ENCODE peak calls at places on chromosomes 2 and 18, in six cellular contexts. One of them, this sample, is unnamed.

GRCh38 chr18:60538891-60539290 is 166.3 kb upstream of the MC4R start:
- DNase-seq in HCT116: no peak
- DNase-seq in neural progenitor cell: no peak
- DNase-seq in GM23338: no peak
- DNase-seq in hepatocyte: no peak
- DNase-seq in PC-3: no peak
- DNase-seq in this sample: no peak

GRCh38 chr2:241112592-241112991 is 10.5 kb upstream of the MTERF4 start:
- DNase-seq in HCT116: no peak
- DNase-seq in neural progenitor cell: no peak
- DNase-seq in GM23338: no peak
- DNase-seq in hepatocyte: no peak
- DNase-seq in PC-3: no peak
- DNase-seq in this sample: no peak

GRCh38 chr2:226130192-226130591 is 669.4 kb downstream of the IRS1 start:
- DNase-seq in HCT116: no peak
- DNase-seq in neural progenitor cell: peak; percentile 36
- DNase-seq in GM23338: peak; percentile 24
- DNase-seq in hepatocyte: peak; percentile 12
- DNase-seq in PC-3: peak; percentile 22
- DNase-seq in this sample: no peak

GRCh38 chr18:63111549-63112402 is 207.8 kb downstream of the BCL2 start:
- DNase-seq in HCT116: no peak
- DNase-seq in neural progenitor cell: no peak
- DNase-seq in GM23338: no peak
- DNase-seq in hepatocyte: no peak
- DNase-seq in PC-3: no peak
- DNase-seq in this sample: peak; percentile 1

GRCh38 chr18:63586431-63586830 is 712 bp upstream of the SERPINB13 start:
- DNase-seq in HCT116: no peak
- DNase-seq in neural progenitor cell: no peak
- DNase-seq in GM23338: no peak
- DNase-seq in hepatocyte: no peak
- DNase-seq in PC-3: no peak
- DNase-seq in this sample: no peak

GRCh38 chr18:34871435-34871834 is 161.3 kb downstream of the DTNA start:
- DNase-seq in HCT116: no peak
- DNase-seq in neural progenitor cell: no peak
- DNase-seq in GM23338: no peak
- DNase-seq in hepatocyte: no peak
- DNase-seq in PC-3: no peak
- DNase-seq in this sample: no peak

GRCh38 chr2:84132371-84132770 is 326.7 kb downstream of the SUCLG1 start:
- DNase-seq in HCT116: no peak
- DNase-seq in neural progenitor cell: no peak
- DNase-seq in GM23338: no peak
- DNase-seq in hepatocyte: no peak
- DNase-seq in PC-3: no peak
- DNase-seq in this sample: no peak

GRCh38 chr2:25936889-25937545 is 45.3 kb downstream of the KIF3C start:
- DNase-seq in HCT116: no peak
- DNase-seq in neural progenitor cell: no peak
- DNase-seq in GM23338: no peak
- DNase-seq in hepatocyte: peak; percentile 20
- DNase-seq in PC-3: no peak
- DNase-seq in this sample: no peak

GRCh38 chr2:60602388-60602787 is 48.9 kb upstream of the BCL11A start:
- DNase-seq in HCT116: no peak
- DNase-seq in neural progenitor cell: no peak
- DNase-seq in GM23338: no peak
- DNase-seq in hepatocyte: no peak
- DNase-seq in PC-3: no peak
- DNase-seq in this sample: peak; percentile 75

GRCh38 chr2:421406-421805 is 133.5 kb upstream of the ALKAL2 start:
- DNase-seq in HCT116: no peak
- DNase-seq in neural progenitor cell: no peak
- DNase-seq in GM23338: no peak
- DNase-seq in hepatocyte: no peak
- DNase-seq in PC-3: no peak
- DNase-seq in this sample: no peak

GRCh38 chr2:36441816-36442215 is 86.2 kb downstream of the CRIM1 start:
- DNase-seq in HCT116: no peak
- DNase-seq in neural progenitor cell: no peak
- DNase-seq in GM23338: no peak
- DNase-seq in hepatocyte: no peak
- DNase-seq in PC-3: peak; percentile 21
- DNase-seq in this sample: no peak

GRCh38 chr2:99572380-99572779 is 82.6 kb upstream of the REV1 start:
- DNase-seq in HCT116: no peak
- DNase-seq in neural progenitor cell: peak; percentile 71
- DNase-seq in GM23338: peak; percentile 11
- DNase-seq in hepatocyte: no peak
- DNase-seq in PC-3: peak; percentile 18
- DNase-seq in this sample: no peak

GRCh38 chr2:162067596-162067995 is 6.4 kb downstream of the DPP4 start:
- DNase-seq in HCT116: no peak
- DNase-seq in neural progenitor cell: no peak
- DNase-seq in GM23338: no peak
- DNase-seq in hepatocyte: no peak
- DNase-seq in PC-3: peak; percentile 54
- DNase-seq in this sample: no peak

GRCh38 chr2:227871375-227871788 is at the start of gene DAW1:
- DNase-seq in HCT116: no peak
- DNase-seq in neural progenitor cell: no peak
- DNase-seq in GM23338: peak; percentile 95
- DNase-seq in hepatocyte: no peak
- DNase-seq in PC-3: no peak
- DNase-seq in this sample: no peak

GRCh38 chr2:151777911-151778310 is 43.6 kb upstream of the NEB start:
- DNase-seq in HCT116: no peak
- DNase-seq in neural progenitor cell: no peak
- DNase-seq in GM23338: no peak
- DNase-seq in hepatocyte: no peak
- DNase-seq in PC-3: no peak
- DNase-seq in this sample: no peak

GRCh38 chr2:151775057-151775740 is 40.9 kb upstream of the NEB start:
- DNase-seq in HCT116: no peak
- DNase-seq in neural progenitor cell: no peak
- DNase-seq in GM23338: no peak
- DNase-seq in hepatocyte: no peak
- DNase-seq in PC-3: no peak
- DNase-seq in this sample: no peak

GRCh38 chr2:151774506-151774905 is 40.2 kb upstream of the NEB start:
- DNase-seq in HCT116: peak; percentile 13
- DNase-seq in neural progenitor cell: no peak
- DNase-seq in GM23338: no peak
- DNase-seq in hepatocyte: no peak
- DNase-seq in PC-3: peak; percentile 83
- DNase-seq in this sample: peak; percentile 18

GRCh38 chr2:151776367-151776766 is 42.1 kb upstream of the NEB start:
- DNase-seq in HCT116: no peak
- DNase-seq in neural progenitor cell: no peak
- DNase-seq in GM23338: no peak
- DNase-seq in hepatocyte: no peak
- DNase-seq in PC-3: no peak
- DNase-seq in this sample: no peak

GRCh38 chr2:151777487-151777886 is 43.2 kb upstream of the NEB start:
- DNase-seq in HCT116: no peak
- DNase-seq in neural progenitor cell: no peak
- DNase-seq in GM23338: peak; percentile 14
- DNase-seq in hepatocyte: no peak
- DNase-seq in PC-3: no peak
- DNase-seq in this sample: no peak
- TF ChIP-seq CTCF in HCT116: peak; percentile 43
- TF ChIP-seq CTCF in neural progenitor cell: peak; percentile 33
- TF ChIP-seq CTCF in GM23338: peak; percentile 47
- TF ChIP-seq CTCF in hepatocyte: no peak
- TF ChIP-seq CTCF in PC-3: peak; percentile 48
- TF ChIP-seq CTCF in this sample: peak; percentile 60

DNA sequence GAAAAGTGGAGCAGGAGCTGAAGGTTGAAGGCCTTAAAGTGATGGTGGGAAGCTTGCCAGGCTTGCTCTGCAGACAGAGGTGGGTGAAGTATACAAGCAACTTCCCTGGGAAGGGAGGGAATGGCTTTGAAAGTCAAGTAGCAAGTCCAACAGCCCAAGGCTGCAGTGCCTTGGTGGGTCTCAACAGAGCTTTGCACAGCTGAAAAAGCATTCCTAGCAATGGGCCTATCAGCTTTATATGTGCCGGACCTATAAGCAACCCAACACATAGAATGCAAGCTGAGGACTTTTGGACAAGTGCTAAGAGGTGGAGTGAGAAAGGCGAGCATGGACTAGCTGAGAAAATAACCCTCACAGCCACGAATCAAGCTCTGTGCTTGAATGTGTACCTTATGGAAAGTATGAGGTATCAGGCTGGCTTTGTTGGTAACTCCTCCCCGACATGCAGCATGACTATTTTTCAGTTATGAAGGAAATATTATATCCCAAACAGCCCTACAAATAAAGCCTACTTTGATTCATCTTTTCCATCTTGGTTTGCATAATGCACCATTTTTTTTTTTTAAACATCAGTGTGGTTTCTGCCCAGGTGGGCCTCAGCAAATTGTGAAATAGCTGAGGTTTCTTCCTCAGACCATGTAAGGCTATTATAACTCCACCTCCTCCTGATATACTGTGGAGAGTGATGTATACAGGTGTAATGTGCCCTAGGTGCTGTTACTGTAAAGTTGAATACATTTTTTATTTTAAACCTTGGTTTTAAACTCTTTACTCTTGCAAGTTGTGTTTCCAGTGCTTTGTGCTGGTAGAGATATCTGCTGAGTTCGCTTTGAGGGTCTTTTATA is 241.4 kb upstream of the CXCR4 start:
- DNase-seq in HCT116: no peak
- DNase-seq in neural progenitor cell: no peak
- DNase-seq in GM23338: no peak
- DNase-seq in hepatocyte: no peak
- DNase-seq in PC-3: no peak
- DNase-seq in this sample: peak; percentile 54
- TF ChIP-seq EZH2phosphoT487 in HCT116: no peak
- TF ChIP-seq EZH2phosphoT487 in neural progenitor cell: no peak
- TF ChIP-seq EZH2phosphoT487 in GM23338: no peak
- TF ChIP-seq EZH2phosphoT487 in hepatocyte: no peak
- TF ChIP-seq EZH2phosphoT487 in PC-3: no peak
- TF ChIP-seq EZH2phosphoT487 in this sample: no peak

GRCh38 chr18:69838620-69839411 is 108.9 kb downstream of the CD226 start:
- DNase-seq in HCT116: peak; percentile 90
- DNase-seq in neural progenitor cell: peak; percentile 12
- DNase-seq in GM23338: peak; percentile 81
- DNase-seq in hepatocyte: no peak
- DNase-seq in PC-3: peak; percentile 61
- DNase-seq in this sample: peak; percentile 16
- H2AFZ ChIP-seq in HCT116: peak overlapping the region; percentile 80
- H2AFZ ChIP-seq in neural progenitor cell: no peak overlapping the region
- H2AFZ ChIP-seq in GM23338: no peak overlapping the region
- H2AFZ ChIP-seq in hepatocyte: no peak overlapping the region
- H2AFZ ChIP-seq in PC-3: peak overlapping the region; percentile 45
- H2AFZ ChIP-seq in this sample: no peak overlapping the region

GRCh38 chr18:55853268-55853667 is 265.3 kb upstream of the TCF4 start:
- DNase-seq in HCT116: no peak
- DNase-seq in neural progenitor cell: no peak
- DNase-seq in GM23338: no peak
- DNase-seq in hepatocyte: no peak
- DNase-seq in PC-3: no peak
- DNase-seq in this sample: no peak
- TF ChIP-seq CTCF in HCT116: no peak
- TF ChIP-seq CTCF in neural progenitor cell: no peak
- TF ChIP-seq CTCF in GM23338: peak; percentile 35
- TF ChIP-seq CTCF in hepatocyte: no peak
- TF ChIP-seq CTCF in PC-3: no peak
- TF ChIP-seq CTCF in this sample: no peak

DNA sequence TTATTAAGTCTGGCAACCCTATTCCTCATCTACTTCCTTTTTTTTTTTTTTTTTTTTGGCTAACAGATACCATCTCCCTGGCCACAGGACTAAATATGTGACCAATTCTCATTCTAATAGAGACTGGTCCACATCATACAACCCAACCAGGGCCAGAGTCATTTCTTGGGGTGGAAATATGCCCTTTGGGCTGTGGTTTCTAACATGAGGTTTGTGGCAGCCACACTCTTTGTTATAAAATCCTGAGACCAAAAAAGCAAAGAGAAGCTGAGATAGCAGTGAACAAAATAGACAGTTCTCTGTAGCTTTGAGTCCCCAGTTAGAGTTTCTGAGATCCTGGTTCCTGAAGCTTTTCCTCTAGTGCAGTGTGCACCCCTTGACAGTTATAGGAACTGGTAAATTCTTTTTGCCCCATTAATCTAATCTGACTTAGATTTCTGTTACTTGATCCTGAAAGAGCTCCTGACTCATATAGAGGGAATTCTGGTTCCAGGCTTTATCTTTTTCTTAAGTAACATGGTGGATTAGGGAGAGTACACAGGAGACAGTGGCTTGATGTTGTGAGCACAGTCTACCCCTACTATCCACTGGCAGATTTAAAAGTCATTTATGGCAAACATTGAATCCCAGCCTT is 86.8 kb downstream of the MAIP1 start:
- DNase-seq in HCT116: no peak
- DNase-seq in neural progenitor cell: no peak
- DNase-seq in GM23338: no peak
- DNase-seq in hepatocyte: peak; percentile 35
- DNase-seq in PC-3: peak; percentile 58
- DNase-seq in this sample: no peak
- TF ChIP-seq EZH2phosphoT487 in HCT116: no peak
- TF ChIP-seq EZH2phosphoT487 in neural progenitor cell: no peak
- TF ChIP-seq EZH2phosphoT487 in GM23338: no peak
- TF ChIP-seq EZH2phosphoT487 in hepatocyte: no peak
- TF ChIP-seq EZH2phosphoT487 in PC-3: no peak
- TF ChIP-seq EZH2phosphoT487 in this sample: no peak

GRCh38 chr2:224997802-224998201 is 44.5 kb downstream of the DOCK10 start:
- DNase-seq in HCT116: no peak
- DNase-seq in neural progenitor cell: no peak
- DNase-seq in GM23338: no peak
- DNase-seq in hepatocyte: peak; percentile 10
- DNase-seq in PC-3: no peak
- DNase-seq in this sample: no peak
- H2AFZ ChIP-seq in HCT116: no peak overlapping the region
- H2AFZ ChIP-seq in neural progenitor cell: peak overlapping the region; percentile 6
- H2AFZ ChIP-seq in GM23338: no peak overlapping the region
- H2AFZ ChIP-seq in hepatocyte: no peak overlapping the region
- H2AFZ ChIP-seq in PC-3: no peak overlapping the region
- H2AFZ ChIP-seq in this sample: no peak overlapping the region

GRCh38 chr2:211503856-211504255 is 947.5 kb downstream of the CPS1 start:
- DNase-seq in HCT116: no peak
- DNase-seq in neural progenitor cell: no peak
- DNase-seq in GM23338: peak; percentile 16
- DNase-seq in hepatocyte: no peak
- DNase-seq in PC-3: no peak
- DNase-seq in this sample: peak; percentile 18
- TF ChIP-seq CTCF in HCT116: peak; percentile 55
- TF ChIP-seq CTCF in neural progenitor cell: peak; percentile 31
- TF ChIP-seq CTCF in GM23338: peak; percentile 57
- TF ChIP-seq CTCF in hepatocyte: no peak
- TF ChIP-seq CTCF in PC-3: peak; percentile 60
- TF ChIP-seq CTCF in this sample: peak; percentile 83

GRCh38 chr18:58455318-58455950 is 173.5 kb downstream of the ALPK2 start:
- DNase-seq in HCT116: no peak
- DNase-seq in neural progenitor cell: no peak
- DNase-seq in GM23338: no peak
- DNase-seq in hepatocyte: no peak
- DNase-seq in PC-3: peak; percentile 42
- DNase-seq in this sample: no peak
- TF ChIP-seq EZH2phosphoT487 in HCT116: no peak
- TF ChIP-seq EZH2phosphoT487 in neural progenitor cell: no peak
- TF ChIP-seq EZH2phosphoT487 in GM23338: no peak
- TF ChIP-seq EZH2phosphoT487 in hepatocyte: no peak
- TF ChIP-seq EZH2phosphoT487 in PC-3: no peak
- TF ChIP-seq EZH2phosphoT487 in this sample: no peak

This sample was measured in OCI-LY7.